ENCODE peak calls at places on chromosomes 16 and 17, in nine cellular contexts. C is NCI-H510A treated with DMSO at 0.1 percent for 48 hours; I is K562; Q is KG1; N is activated CD4-positive, alpha-beta T cell treated with anti-CD3 and anti-CD28 coated beads for 4 hours; M is body of pancreas; Z is astrocyte of the spinal cord; V is hippocampal formation; R is PC-9. P is an unnamed sample.

GRCh38 chr16:19165101-19165500 is 2.9 kb upstream of the SYT17 start:
- DNase-seq in C (no peak), I (no peak), Q (no peak), N (no peak), M (no peak), Z (no peak), V (no peak), R (peak), P (no peak)

GRCh38 chr17:40363480-40363838 is 1.1 kb downstream of the GJD3 start:
- DNase-seq in C (no peak), I (no peak), Q (no peak), N (no peak), M (no peak), Z (peak), V (no peak), R (no peak), P (no peak)

GRCh38 chr16:27228621-27229501 is 25.5 kb downstream of the KDM8 start:
- DNase-seq in C (peak), I (peak), Q (no peak), N (no peak), M (peak), Z (no peak), V (no peak), R (no peak), P (no peak)

GRCh38 chr17:81925860-81926450 is 1.6 kb downstream of the MAFG start:
- DNase-seq in C (no peak), I (no peak), Q (no peak), N (no peak), M (no peak), Z (no peak), V (no peak), R (no peak), P (no peak)

GRCh38 chr17:11514981-11515680 is 83.1 kb upstream of the DNAH9 start:
- DNase-seq in C (no peak), I (no peak), Q (no peak), N (no peak), M (no peak), Z (no peak), V (no peak), R (no peak), P (no peak)

GRCh38 chr16:22643886-22644285 is 133.2 kb downstream of the NPIPB5 start:
- DNase-seq in C (no peak), I (no peak), Q (no peak), N (no peak), M (no peak), Z (no peak), V (no peak), R (no peak), P (no peak)

GRCh38 chr16:80932725-80933124 is 74.0 kb downstream of the CMC2 start:
- DNase-seq in C (no peak), I (no peak), Q (no peak), N (no peak), M (peak), Z (peak), V (no peak), R (peak), P (no peak)

GRCh38 chr17:51270675-51271074 is 10.3 kb downstream of the UTP18 start:
- DNase-seq in C (no peak), I (no peak), Q (no peak), N (no peak), M (no peak), Z (no peak), V (no peak), R (no peak), P (no peak)

GRCh38 chr16:53910990-53911389 is 207.0 kb downstream of the FTO start:
- DNase-seq in C (no peak), I (no peak), Q (no peak), N (no peak), M (no peak), Z (no peak), V (no peak), R (no peak), P (no peak)

GRCh38 chr16:85028638-85029412 is 1.2 kb downstream of the KIAA0513 start:
- DNase-seq in C (no peak), I (no peak), Q (no peak), N (peak), M (peak), Z (peak), V (no peak), R (peak), P (no peak)

GRCh38 chr16:8853611-8854010 is 15.2 kb downstream of the CARHSP1 start:
- DNase-seq in C (no peak), I (no peak), Q (no peak), N (no peak), M (no peak), Z (no peak), V (no peak), R (no peak), P (no peak)

GRCh38 chr17:66548158-66548557 is 245.7 kb downstream of the PRKCA start:
- DNase-seq in C (no peak), I (no peak), Q (peak), N (peak), M (no peak), Z (no peak), V (no peak), R (no peak), P (no peak)

GRCh38 chr17:66353937-66354401 is 51.6 kb downstream of the PRKCA start:
- DNase-seq in C (no peak), I (no peak), Q (no peak), N (no peak), M (no peak), Z (peak), V (no peak), R (no peak), P (no peak)

GRCh38 chr16:13372421-13372820 is 471.0 kb downstream of the SHISA9 start:
- DNase-seq in C (no peak), I (no peak), Q (no peak), N (no peak), M (no peak), Z (no peak), V (no peak), R (no peak), P (no peak)

GRCh38 chr17:17763734-17764133 is 73.1 kb downstream of the SREBF1 start:
- DNase-seq in C (no peak), I (no peak), Q (no peak), N (no peak), M (no peak), Z (no peak), V (no peak), R (no peak), P (no peak)

GRCh38 chr17:57956311-57957119 is 1.3 kb upstream of the CUEDC1 start:
- DNase-seq in C (peak), I (no peak), Q (no peak), N (peak), M (no peak), Z (no peak), V (no peak), R (no peak), P (no peak)

GRCh38 chr16:586645-587590 is 2.9 kb upstream of the RAB40C start:
- DNase-seq in C (no peak), I (no peak), Q (no peak), N (no peak), M (no peak), Z (no peak), V (no peak), R (no peak), P (no peak)

GRCh38 chr16:79651363-79651762 is 50.8 kb upstream of the MAF start:
- DNase-seq in C (no peak), I (no peak), Q (no peak), N (no peak), M (peak), Z (peak), V (peak), R (no peak), P (no peak)

GRCh38 chr16:67936124-67936875 is at the start of gene PSMB10:
- DNase-seq in C (no peak), I (peak), Q (no peak), N (peak), M (no peak), Z (peak), V (no peak), R (peak), P (no peak)

GRCh38 chr17:75981019-75981615 is 2.1 kb downstream of the TEN1 start:
- DNase-seq in C (no peak), I (no peak), Q (no peak), N (no peak), M (no peak), Z (no peak), V (no peak), R (no peak), P (no peak)

P was measured in NCI-H1048.